ENCODE peak calls at places on chromosomes 2 and 18, in nine cellular contexts. E, Q, D, H, S, A, U, J and Z are unnamed samples.

GRCh38 chr2:73986085-73986680 is 1.5 kb downstream of the TET3 start:
- DNase-seq in E (no peak), Q (no peak), D (no peak), H (no peak), S (peak; percentile 40), A (no peak), U (no peak), J (no peak), Z (peak; percentile 10)

GRCh38 chr18:74196220-74197119 is 48.1 kb downstream of the TIMM21 start:
- DNase-seq in E (peak; percentile 61), Q (peak; percentile 75), D (peak; percentile 37), H (no peak), S (peak; percentile 54), A (no peak), U (peak; percentile 39), J (peak; percentile 25), Z (peak; percentile 83)

GRCh38 chr2:3387011-3387410 is 7.5 kb downstream of the TRAPPC12 start:
- DNase-seq in E (no peak), Q (no peak), D (no peak), H (no peak), S (no peak), A (no peak), U (no peak), J (no peak), Z (no peak)

GRCh38 chr2:70927138-70927537 is 8.6 kb upstream of the ATP6V1B1 start:
- DNase-seq in E (no peak), Q (no peak), D (no peak), H (no peak), S (no peak), A (peak; percentile 1), U (no peak), J (no peak), Z (no peak)

GRCh38 chr2:218397502-218398436 is 1.9 kb upstream of the CTDSP1 start:
- DNase-seq in E (no peak), Q (peak; percentile 79), D (peak; percentile 70), H (peak; percentile 89), S (peak; percentile 85), A (peak; percentile 76), U (peak; percentile 82), J (peak; percentile 85), Z (peak; percentile 91)

GRCh38 chr2:199713746-199714145 is 137.2 kb downstream of the FTCDNL1 start:
- DNase-seq in E (peak; percentile 50), Q (no peak), D (no peak), H (no peak), S (no peak), A (no peak), U (no peak), J (no peak), Z (no peak)

GRCh38 chr2:191759650-191760049 is 81.7 kb downstream of the NABP1 start:
- DNase-seq in E (no peak), Q (no peak), D (no peak), H (no peak), S (no peak), A (no peak), U (no peak), J (no peak), Z (no peak)

GRCh38 chr2:149038442-149039212 is at the start of gene LYPD6B:
- DNase-seq in E (peak; percentile 80), Q (peak; percentile 63), D (peak; percentile 87), H (no peak), S (peak; percentile 87), A (no peak), U (peak; percentile 75), J (no peak), Z (peak; percentile 72)

GRCh38 chr2:229927817-229928321 is 5.6 kb downstream of the FBXO36 start:
- DNase-seq in E (no peak), Q (peak; percentile 93), D (no peak), H (no peak), S (no peak), A (no peak), U (no peak), J (no peak), Z (no peak)

GRCh38 chr18:48774941-48775340 is 175.8 kb downstream of the SMAD7 start:
- DNase-seq in E (no peak), Q (no peak), D (no peak), H (no peak), S (no peak), A (no peak), U (no peak), J (no peak), Z (no peak)

GRCh38 chr2:39481611-39482010 is 44.5 kb upstream of the MAP4K3 start:
- DNase-seq in E (no peak), Q (peak; percentile 75), D (no peak), H (no peak), S (no peak), A (no peak), U (no peak), J (no peak), Z (peak; percentile 20)

GRCh38 chr2:209662091-209662490 is 109.5 kb upstream of the UNC80 start:
- DNase-seq in E (no peak), Q (no peak), D (no peak), H (no peak), S (no peak), A (no peak), U (no peak), J (no peak), Z (no peak)
- H3K4me3 ChIP-seq in E (no peak overlapping the region), Q (no peak overlapping the region), D (no peak overlapping the region), H (no peak overlapping the region), S (no peak overlapping the region), A (no peak overlapping the region), U (no peak overlapping the region), J (no peak overlapping the region), Z (no peak overlapping the region)

DNA sequence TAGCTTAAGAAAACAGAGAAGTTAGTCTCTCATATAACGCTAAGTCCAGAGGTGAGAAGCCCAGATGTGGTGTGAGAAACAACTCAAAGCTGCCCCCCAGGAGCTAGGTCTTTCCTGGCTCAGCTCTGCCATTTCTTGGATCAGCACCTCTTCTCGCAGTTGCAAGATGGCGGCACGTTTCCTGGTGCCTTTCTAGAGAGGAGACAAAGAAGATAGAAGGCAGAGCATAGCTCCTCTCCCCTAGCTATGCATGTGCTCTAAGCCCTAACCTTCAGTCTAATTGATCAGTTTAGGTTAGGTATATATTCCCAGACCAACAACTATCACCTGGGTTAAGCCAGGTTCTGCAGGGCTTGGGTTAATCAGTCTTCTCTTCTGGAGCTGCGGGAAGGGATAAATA is 119.5 kb upstream of the RAB12 start:
- DNase-seq in E (no peak), Q (no peak), D (no peak), H (no peak), S (no peak), A (no peak), U (no peak), J (no peak), Z (no peak)
- H3K4me1 ChIP-seq in E (no peaks in the 10 kb centered on the region), Q (no peaks in the 10 kb centered on the region), D (no peaks in the 10 kb centered on the region), H (no peaks in the 10 kb centered on the region), S (no peaks in the 10 kb centered on the region), A (no peaks in the 10 kb centered on the region), U (no peaks in the 10 kb centered on the region), J (no peaks in the 10 kb centered on the region), Z (no peaks in the 10 kb centered on the region)

GRCh38 chr2:55119711-55120487 is 69.6 kb upstream of the RTN4 start:
- DNase-seq in E (no peak), Q (no peak), D (no peak), H (no peak), S (no peak), A (no peak), U (no peak), J (no peak), Z (no peak)

GRCh38 chr2:55123851-55124269 is 73.6 kb upstream of the RTN4 start:
- DNase-seq in E (no peak), Q (no peak), D (no peak), H (no peak), S (no peak), A (no peak), U (no peak), J (no peak), Z (no peak)

GRCh38 chr2:55116966-55117365 is 66.7 kb upstream of the RTN4 start:
- DNase-seq in E (no peak), Q (no peak), D (no peak), H (no peak), S (no peak), A (no peak), U (no peak), J (no peak), Z (no peak)

GRCh38 chr2:55118643-55119065 is 68.4 kb upstream of the RTN4 start:
- DNase-seq in E (no peak), Q (no peak), D (no peak), H (no peak), S (no peak), A (no peak), U (no peak), J (no peak), Z (no peak)

DNA sequence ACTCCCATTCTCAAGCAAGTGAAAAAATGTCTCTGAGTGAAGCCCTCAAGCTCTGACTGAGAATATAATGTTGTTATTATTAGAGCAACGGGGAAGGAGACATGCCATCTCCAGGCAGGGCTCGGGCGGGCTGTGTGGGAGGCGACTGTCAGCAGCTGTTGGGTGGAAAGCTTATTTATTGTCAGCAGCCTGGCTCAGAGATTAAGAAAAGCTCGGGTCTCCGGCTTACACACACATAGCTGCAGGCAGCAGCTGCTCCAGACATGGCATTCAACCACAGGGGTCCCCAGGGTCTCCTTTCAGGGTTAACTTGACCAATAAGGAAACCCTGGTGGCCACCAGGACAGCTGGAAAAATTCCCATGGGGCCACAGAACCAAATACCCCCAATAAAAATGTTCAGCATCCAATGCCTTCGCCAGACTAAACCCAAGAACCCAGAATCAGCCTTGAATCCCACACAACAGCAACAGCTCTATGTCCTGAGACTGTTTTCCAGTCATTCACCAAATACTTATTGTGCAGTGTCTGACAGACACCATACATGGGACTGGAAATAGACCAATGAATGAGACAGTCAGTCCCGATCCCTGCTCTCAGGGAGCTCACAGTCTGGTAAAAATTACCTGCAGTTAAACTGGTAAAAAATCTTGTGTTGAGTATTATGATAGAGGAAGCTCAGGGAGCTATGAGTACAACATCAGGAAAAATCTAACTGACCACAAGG is 70.5 kb upstream of the RTN4 start:
- DNase-seq in E (no peak), Q (no peak), D (no peak), H (no peak), S (no peak), A (no peak), U (peak; percentile 16), J (peak; percentile 55), Z (no peak)
- H3K4me3 ChIP-seq in E (no peak overlapping the region), Q (no peak overlapping the region), D (no peak overlapping the region), H (no peak overlapping the region), S (no peak overlapping the region), A (no peak overlapping the region), U (no peak overlapping the region), J (no peak overlapping the region), Z (no peak overlapping the region)

DNA sequence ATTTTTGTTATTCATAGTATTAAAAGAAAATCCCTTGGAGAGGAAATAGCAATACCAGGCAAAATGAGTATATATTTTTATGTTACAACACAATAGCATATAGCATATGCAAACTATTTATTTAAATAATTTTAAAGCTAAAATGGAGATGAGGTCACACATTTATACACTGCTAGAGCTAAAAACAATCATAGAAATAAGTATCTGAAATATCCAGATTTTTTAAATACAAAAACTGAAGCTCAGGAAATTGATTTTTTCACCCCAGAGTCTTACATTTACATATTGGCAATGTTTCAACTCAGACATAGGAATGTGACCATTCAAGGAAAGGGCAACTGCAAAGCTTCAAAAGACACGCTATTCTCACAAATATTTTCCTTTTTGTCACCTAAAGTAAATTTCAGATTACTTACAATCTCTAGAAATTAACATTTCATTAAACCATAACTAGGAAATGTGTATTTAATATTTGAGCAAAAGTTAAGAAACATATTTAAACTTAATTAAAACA is 8.9 kb downstream of the TFPI start:
- DNase-seq in E (no peak), Q (peak; percentile 34), D (no peak), H (no peak), S (no peak), A (no peak), U (no peak), J (no peak), Z (no peak)
- H3K4me1 ChIP-seq in E (no peaks in the 10 kb centered on the region), Q (peaks cover 96% of the 10 kb centered on the region), D (no peaks in the 10 kb centered on the region), H (peaks cover 80% of the 10 kb centered on the region), S (peaks cover 19% of the 10 kb centered on the region), A (no peaks in the 10 kb centered on the region), U (peaks cover 27% of the 10 kb centered on the region), J (peaks cover 94% of the 10 kb centered on the region), Z (peaks cover 4% of the 10 kb centered on the region)

GRCh38 chr2:234377761-234378341 is 119.0 kb downstream of the ARL4C start:
- DNase-seq in E (no peak), Q (no peak), D (no peak), H (no peak), S (no peak), A (no peak), U (no peak), J (no peak), Z (no peak)
- H3K4me3 ChIP-seq in E (no peak overlapping the region), Q (no peak overlapping the region), D (no peak overlapping the region), H (no peak overlapping the region), S (no peak overlapping the region), A (no peak overlapping the region), U (no peak overlapping the region), J (no peak overlapping the region), Z (no peak overlapping the region)